ENCODE peak calls at places on chromosomes 16 and 17, in seven cellular contexts. Y is neural progenitor cell, I is mesendoderm, P is fibroblast of lung, V is neuronal stem cell, X is GM23248, J is HCT116. U is an unnamed sample.
A peak's percentile ranks its signal among the peaks of the same experiment; 100 is the strongest.

GRCh38 chr16:27374794-27375499 is 27.0 kb upstream of the IL21R start:
- DNase-seq in X (peak; percentile 72), Y (peak; percentile 85), V (peak; percentile 68), I (peak; percentile 99), P (peak; percentile 77), J (peak; percentile 94), U (peak; percentile 88)

GRCh38 chr17:65345261-65346060 is 208.3 kb downstream of the RGS9 start:
- DNase-seq in J (no peak), P (no peak), Y (no peak), I (no peak), V (no peak), X (no peak), U (peak; percentile 44)

GRCh38 chr17:31686495-31686894 is 172.5 kb downstream of the COPRS start:
- DNase-seq in V (no peak), Y (no peak), P (peak; percentile 30), J (no peak), I (no peak), X (no peak), U (no peak)

GRCh38 chr16:46908540-46909372 is 24.6 kb downstream of the GPT2 start:
- DNase-seq in P (peak; percentile 71), J (peak; percentile 57), V (peak; percentile 80), X (peak; percentile 69), Y (peak; percentile 90), I (peak; percentile 86), U (peak; percentile 91)

GRCh38 chr17:16463341-16464000 is 28.5 kb downstream of the LRRC75A start:
- DNase-seq in J (no peak), V (no peak), Y (no peak), P (peak; percentile 59), X (peak; percentile 57), I (no peak), U (peak; percentile 90)

GRCh38 chr17:78375401-78376079 is 2.9 kb upstream of the PGS1 start:
- DNase-seq in V (no peak), I (no peak), P (peak; percentile 98), J (no peak), Y (no peak), X (peak; percentile 96), U (peak; percentile 95)

GRCh38 chr16:67278773-67279295 is 498 bp upstream of the PLEKHG4 start:
- DNase-seq in X (peak; percentile 49), P (no peak), Y (peak; percentile 28), I (peak; percentile 38), J (no peak), V (no peak), U (peak; percentile 96)

GRCh38 chr16:72409428-72409827 is 237.5 kb upstream of the PMFBP1 start:
- DNase-seq in I (peak; percentile 60), V (no peak), P (no peak), J (no peak), X (no peak), Y (no peak), U (no peak)

GRCh38 chr17:27379863-27380533 is 76.2 kb upstream of the KSR1 start:
- DNase-seq in X (peak; percentile 75), P (peak; percentile 38), I (no peak), V (peak; percentile 63), J (no peak), Y (peak; percentile 77), U (peak; percentile 89)

GRCh38 chr17:71081666-71082065 is 912.3 kb downstream of the KCNJ2 start:
- DNase-seq in I (no peak), X (no peak), V (no peak), J (no peak), Y (no peak), P (no peak), U (no peak)

GRCh38 chr16:77213542-77214108 is 14.4 kb downstream of the SYCE1L start:
- DNase-seq in I (no peak), J (peak; percentile 98), X (peak; percentile 84), P (peak; percentile 83), Y (no peak), V (no peak), U (peak; percentile 94)

GRCh38 chr16:10033561-10033960 is 148.7 kb downstream of the GRIN2A start:
- DNase-seq in Y (no peak), I (no peak), V (no peak), J (no peak), P (no peak), X (no peak), U (no peak)

GRCh38 chr16:65876200-65876498 is 490.3 kb upstream of the CDH5 start:
- DNase-seq in V (no peak), P (no peak), X (peak; percentile 84), I (no peak), Y (no peak), J (no peak), U (peak; percentile 66)

GRCh38 chr17:50683434-50684287 is 24.1 kb downstream of the ANKRD40 start:
- DNase-seq in I (no peak), P (no peak), X (no peak), V (no peak), Y (no peak), J (no peak), U (no peak)

GRCh38 chr16:67547423-67548264 is 14.7 kb upstream of the CTCF start:
- DNase-seq in Y (no peak), I (no peak), X (no peak), J (no peak), V (no peak), P (no peak), U (peak; percentile 65)

GRCh38 chr17:7972131-7972785 is 30.2 kb upstream of the GUCY2D start:
- DNase-seq in J (no peak), I (peak; percentile 22), V (no peak), X (peak; percentile 52), Y (no peak), P (peak; percentile 13), U (no peak)

GRCh38 chr16:28925386-28926228 is 569 bp upstream of the RABEP2 start:
- DNase-seq in I (no peak), Y (peak; percentile 91), V (no peak), X (peak; percentile 81), P (peak; percentile 81), J (peak; percentile 54), U (no peak)

GRCh38 chr17:4739122-4740024 is at the start of the genes CXCL16 and ZMYND15:
- DNase-seq in I (no peak), Y (peak; percentile 61), X (peak; percentile 74), P (peak; percentile 18), V (no peak), J (no peak), U (peak; percentile 98)

GRCh38 chr17:63406689-63407330 is 39.3 kb downstream of the CYB561 start:
- DNase-seq in P (peak; percentile 94), Y (peak; percentile 92), J (peak; percentile 93), I (peak; percentile 92), X (peak; percentile 91), V (peak; percentile 82), U (peak; percentile 80)

GRCh38 chr17:58432806-58433573 is 15.7 kb upstream of the RNF43 start:
- DNase-seq in P (no peak), I (no peak), J (no peak), V (no peak), X (no peak), Y (no peak), U (no peak)

DNA sequence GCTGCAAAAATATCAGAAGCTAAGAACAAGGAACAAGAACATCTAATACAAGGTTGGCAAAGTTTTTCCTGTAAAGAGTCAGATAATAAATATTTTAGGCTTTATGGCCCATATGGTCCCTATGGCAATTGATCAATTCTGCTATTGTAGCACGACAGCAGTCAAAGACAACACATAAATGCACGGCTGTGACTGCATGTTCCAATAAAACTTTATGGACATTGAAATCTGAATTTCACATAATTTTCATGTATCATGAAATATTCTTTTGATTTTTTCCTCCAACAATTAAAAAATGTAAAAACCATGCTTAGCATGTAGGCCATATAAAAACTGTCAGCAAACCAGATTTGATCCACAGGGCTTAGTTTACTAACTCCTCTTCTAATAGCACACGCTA is 10.5 kb upstream of the RNF43 start:
- DNase-seq in Y (no peak), V (no peak), J (no peak), I (no peak), P (no peak), X (no peak), U (no peak)
- H3K4me2 ChIP-seq in Y (no peak overlapping the region), V (no peak overlapping the region), J (peak overlapping the region; percentile 68), I (no peak overlapping the region), P (no peak overlapping the region), X (no peak overlapping the region), U (no peak overlapping the region)

GRCh38 chr17:77215281-77215680 is 74.5 kb downstream of the SEC14L1 start:
- DNase-seq in P (no peak), J (no peak), X (no peak), V (no peak), Y (no peak), I (no peak), U (peak; percentile 3)

GRCh38 chr17:77213778-77214132 is 73.0 kb downstream of the SEC14L1 start:
- DNase-seq in V (no peak), I (no peak), Y (no peak), J (no peak), X (no peak), P (no peak), U (peak; percentile 51)

GRCh38 chr17:77212833-77213777 is 72.3 kb downstream of the SEC14L1 start:
- DNase-seq in Y (no peak), V (no peak), I (no peak), J (no peak), P (no peak), X (no peak), U (peak; percentile 49)

GRCh38 chr17:77214743-77215142 is 74.0 kb downstream of the SEC14L1 start:
- DNase-seq in V (no peak), I (peak; percentile 89), Y (peak; percentile 70), P (peak; percentile 54), J (peak; percentile 56), X (peak; percentile 54), U (peak; percentile 77)

DNA sequence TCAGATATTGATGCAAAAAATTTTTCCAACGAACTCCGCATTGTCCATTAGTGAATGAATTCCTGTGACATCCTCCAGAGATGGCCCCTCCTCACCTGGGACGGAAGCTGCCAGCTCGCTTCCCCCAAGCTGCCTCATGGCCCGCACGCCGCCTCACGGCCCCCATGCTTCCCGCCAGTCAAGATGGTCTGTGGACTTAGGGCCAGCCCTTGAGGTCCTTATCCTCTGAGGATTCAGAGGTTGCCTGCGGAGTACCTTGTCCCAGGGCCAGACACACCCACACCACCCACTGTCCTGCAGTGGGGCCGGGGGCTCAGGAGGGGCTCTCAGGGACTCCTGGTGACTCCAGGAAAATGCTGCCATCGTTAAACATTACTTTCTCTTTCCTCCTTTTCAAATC is 73.6 kb downstream of the SEC14L1 start:
- DNase-seq in V (no peak), P (no peak), I (no peak), Y (no peak), J (no peak), X (no peak), U (peak; percentile 37)
- H3K36me3 ChIP-seq in V (peaks cover 63% of the 10 kb centered on the region), P (peaks cover 38% of the 10 kb centered on the region), I (peaks cover 8% of the 10 kb centered on the region), Y (no peaks in the 10 kb centered on the region), J (peaks cover 20% of the 10 kb centered on the region), X (peaks cover 39% of the 10 kb centered on the region), U (peaks cover 88% of the 10 kb centered on the region)

GRCh38 chr16:378821-379182 is 3.0 kb downstream of the PGAP6 start:
- DNase-seq in J (no peak), P (no peak), I (no peak), V (no peak), Y (no peak), X (no peak), U (no peak)
- H3K4me2 ChIP-seq in J (no peak overlapping the region), P (no peak overlapping the region), I (no peak overlapping the region), V (no peak overlapping the region), Y (peak overlapping the region; percentile 31), X (no peak overlapping the region), U (no peak overlapping the region)

DNA sequence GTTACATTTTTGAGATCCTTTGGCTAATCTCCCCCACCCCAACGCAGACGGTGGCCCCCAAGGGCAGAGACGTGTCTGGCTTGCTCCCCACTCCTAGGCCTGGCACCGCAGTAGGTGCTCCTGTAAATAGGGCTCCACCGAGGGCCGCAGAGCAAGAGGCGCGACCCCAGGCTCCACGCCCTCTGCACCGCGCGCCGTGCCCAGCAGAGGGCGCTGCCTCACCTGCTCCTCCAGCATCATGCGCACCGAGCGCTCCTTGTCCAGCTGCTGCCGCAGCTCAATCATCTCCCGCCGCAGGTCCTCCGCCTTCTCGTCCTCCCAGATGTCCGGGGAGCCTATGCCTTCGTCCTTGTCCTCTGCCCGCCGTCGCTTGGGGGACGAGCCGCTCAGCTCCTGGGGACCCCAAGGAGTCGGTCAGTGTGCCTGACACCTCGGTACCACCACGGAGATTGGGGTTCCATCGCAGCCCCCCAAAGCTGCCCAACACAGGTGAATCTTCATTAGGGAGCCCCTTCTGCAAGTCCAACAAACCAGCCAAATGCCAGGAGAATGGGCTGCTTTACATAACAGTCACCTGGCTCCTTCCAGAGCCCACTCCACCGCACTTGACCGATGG is 11.2 kb downstream of the TFAP4 start:
- DNase-seq in V (peak; percentile 51), P (peak; percentile 30), I (peak; percentile 83), J (peak; percentile 22), X (peak; percentile 30), Y (peak; percentile 89), U (peak; percentile 83)
- H3K36me3 ChIP-seq in V (peaks cover 34% of the 10 kb centered on the region), P (peaks cover 7% of the 10 kb centered on the region), I (peaks cover 4% of the 10 kb centered on the region), J (peaks cover 26% of the 10 kb centered on the region), X (no peaks in the 10 kb centered on the region), Y (peaks cover 3% of the 10 kb centered on the region), U (peaks cover 2% of the 10 kb centered on the region)

U was measured in osteoblast.